ENCODE peak calls at places on chromosome 18, in four cellular contexts. U is body of pancreas, Y is MCF 10A, G is Calu3. E is an unnamed sample.

GRCh38 chr18:51070545-51070944 is 40.5 kb downstream of the SMAD4 start:
- DNase-seq in U (no peak), G (no peak), Y (peak), E (no peak)

GRCh38 chr18:56373601-56374000 is 264.8 kb downstream of the TXNL1 start:
- DNase-seq in Y (peak), U (no peak), G (no peak), E (no peak)

GRCh38 chr18:33231474-33232317 is 208.8 kb downstream of the CCDC178 start:
- DNase-seq in G (peak), U (peak), Y (peak), E (peak)

GRCh38 chr18:6746386-6746960 is 17.0 kb downstream of the ARHGAP28 start:
- DNase-seq in G (no peak), U (no peak), Y (peak), E (no peak)

GRCh38 chr18:26574958-26575864 is 26.9 kb upstream of the KCTD1 start:
- DNase-seq in U (peak), G (peak), Y (peak), E (peak)

GRCh38 chr18:33744032-33744697 is 166.1 kb downstream of the ASXL3 start:
- DNase-seq in Y (no peak), G (no peak), U (no peak), E (no peak)

GRCh38 chr18:68960355-68960754 is 162.5 kb downstream of the CCDC102B start:
- DNase-seq in G (no peak), U (no peak), Y (peak), E (no peak)

GRCh38 chr18:7918696-7919095 is 351.6 kb downstream of the PTPRM start:
- DNase-seq in G (no peak), Y (no peak), U (no peak), E (no peak)

GRCh38 chr18:58023108-58023507 is 20.9 kb upstream of the NEDD4L start:
- DNase-seq in G (no peak), Y (no peak), U (no peak), E (no peak)

GRCh38 chr18:53946561-53946960 is 277.9 kb downstream of the MBD2 start:
- DNase-seq in U (no peak), Y (no peak), G (no peak), E (no peak)

GRCh38 chr18:58533771-58534170 is 95.1 kb downstream of the ALPK2 start:
- DNase-seq in Y (no peak), G (no peak), U (no peak), E (peak)

GRCh38 chr18:50465211-50466153 is 90.6 kb downstream of the SKA1 start:
- DNase-seq in Y (peak), G (no peak), U (no peak), E (no peak)

GRCh38 chr18:63025251-63025710 is 294.3 kb downstream of the BCL2 start:
- DNase-seq in U (peak), G (no peak), Y (peak), E (peak)

GRCh38 chr18:75474332-75474731 is 46.8 kb upstream of the SMIM21 start:
- DNase-seq in Y (no peak), U (no peak), G (no peak), E (no peak)

GRCh38 chr18:7568426-7568825 is 1.3 kb downstream of the PTPRM start:
- DNase-seq in Y (peak), G (peak), U (peak), E (peak)

GRCh38 chr18:31205273-31205672 is 42.6 kb upstream of the DSC1 start:
- DNase-seq in G (no peak), U (no peak), Y (no peak), E (no peak)

GRCh38 chr18:63405986-63406385 is 16.3 kb downstream of the VPS4B start:
- DNase-seq in Y (peak), G (no peak), U (peak), E (no peak)

GRCh38 chr18:62420151-62420512 is 95.0 kb downstream of the TNFRSF11A start:
- DNase-seq in U (peak), Y (peak), G (peak), E (no peak)

GRCh38 chr18:21314721-21315120 is 72.7 kb downstream of the GREB1L start:
- DNase-seq in Y (peak), G (no peak), U (no peak), E (no peak)

GRCh38 chr18:56709463-56709862 is 58.3 kb downstream of the WDR7 start:
- DNase-seq in G (peak), Y (peak), U (no peak), E (no peak)

GRCh38 chr18:77151791-77152517 is 19.4 kb upstream of the MBP start:
- DNase-seq in Y (no peak), G (no peak), U (no peak), E (no peak)

GRCh38 chr18:26103579-26103978 is 13.2 kb upstream of the SS18 start:
- DNase-seq in U (peak), Y (peak), G (no peak), E (peak)

GRCh38 chr18:63320690-63321265 is 1.2 kb upstream of the BCL2 start:
- DNase-seq in Y (peak), U (peak), G (peak), E (peak)

GRCh38 chr18:29377346-29377745 is 1200.4 kb upstream of the CDH2 start:
- DNase-seq in Y (no peak), U (no peak), G (no peak), E (no peak)

GRCh38 chr18:13437034-13437433 is 218.5 kb downstream of the LDLRAD4 start:
- DNase-seq in G (no peak), U (no peak), Y (no peak), E (no peak)

GRCh38 chr18:68764016-68764415 is 33.9 kb upstream of the CCDC102B start:
- DNase-seq in Y (no peak), U (no peak), G (no peak), E (no peak)

GRCh38 chr18:13585379-13586153 is 140.8 kb downstream of the FAM210A start:
- DNase-seq in G (no peak), U (no peak), Y (no peak), E (no peak)

GRCh38 chr18:43060020-43060419 is 55.5 kb downstream of the RIT2 start:
- DNase-seq in G (no peak), Y (no peak), U (no peak), E (no peak)

GRCh38 chr18:62523631-62524442 is 1.0 kb downstream of the ZCCHC2 start:
- DNase-seq in G (peak), U (peak), Y (peak), E (peak)

GRCh38 chr18:73646196-73646595 is 501.4 kb downstream of the FBXO15 start:
- DNase-seq in Y (peak), G (no peak), U (no peak), E (no peak)

GRCh38 chr18:63240541-63241316 is 78.8 kb downstream of the BCL2 start:
- DNase-seq in Y (no peak), U (no peak), G (no peak), E (no peak)

GRCh38 chr18:41077076-41077475 is 878.0 kb upstream of the PIK3C3 start:
- DNase-seq in Y (no peak), G (no peak), U (no peak), E (no peak)

DNA sequence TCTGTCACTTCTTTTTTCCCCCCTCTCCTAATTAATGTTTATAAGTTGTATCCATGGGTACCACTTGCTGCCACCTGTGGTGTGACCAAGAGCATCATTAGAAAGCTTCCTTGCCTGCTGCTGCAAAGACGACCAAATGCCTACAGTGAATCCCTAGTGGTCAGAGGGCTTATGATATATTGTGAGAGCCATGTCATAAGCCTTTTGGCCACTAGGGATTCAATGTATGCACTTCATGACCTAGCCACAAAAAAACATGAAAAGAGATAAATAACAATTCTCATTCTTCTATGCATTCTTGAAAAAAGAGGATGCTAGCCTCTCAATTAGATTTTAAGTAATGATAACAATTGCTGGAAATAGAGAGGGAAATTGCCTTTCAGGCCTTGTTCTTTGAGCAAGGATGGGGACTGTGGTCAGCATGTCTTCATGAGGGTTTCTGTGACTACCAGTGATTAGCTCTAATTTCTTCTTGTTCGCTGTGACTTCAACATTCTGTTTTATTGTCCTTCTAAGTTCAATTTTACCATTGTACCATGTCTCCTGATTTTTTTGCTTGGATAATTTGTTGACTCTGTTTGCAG is 435.3 kb downstream of the TGIF1 start:
- DNase-seq in U (no peak), Y (peak), G (no peak), E (no peak)
- TF ChIP-seq CTCF in U (no peak), Y (peak), G (no peak), E (no peak)

GRCh38 chr18:49238433-49239042 is 221.9 kb downstream of the DYM start:
- DNase-seq in G (peak), Y (peak), U (no peak), E (peak)
- TF ChIP-seq CTCF in G (peak), Y (peak), U (no peak), E (peak)

GRCh38 chr18:3367491-3368091 is 82.4 kb upstream of the TGIF1 start:
- DNase-seq in Y (peak), G (no peak), U (no peak), E (no peak)
- TF ChIP-seq CTCF in Y (no peak), G (no peak), U (no peak), E (no peak)

GRCh38 chr18:47591429-47591828 is 339.0 kb downstream of the SMAD2 start:
- DNase-seq in U (no peak), Y (no peak), G (no peak), E (no peak)

GRCh38 chr18:47594063-47594462 is 336.4 kb downstream of the SMAD2 start:
- DNase-seq in Y (no peak), G (no peak), U (no peak), E (no peak)

GRCh38 chr18:47601608-47602272 is 328.7 kb downstream of the SMAD2 start:
- DNase-seq in U (no peak), G (no peak), Y (no peak), E (no peak)

GRCh38 chr18:47594621-47595086 is 335.8 kb downstream of the SMAD2 start:
- DNase-seq in Y (no peak), U (no peak), G (no peak), E (no peak)

DNA sequence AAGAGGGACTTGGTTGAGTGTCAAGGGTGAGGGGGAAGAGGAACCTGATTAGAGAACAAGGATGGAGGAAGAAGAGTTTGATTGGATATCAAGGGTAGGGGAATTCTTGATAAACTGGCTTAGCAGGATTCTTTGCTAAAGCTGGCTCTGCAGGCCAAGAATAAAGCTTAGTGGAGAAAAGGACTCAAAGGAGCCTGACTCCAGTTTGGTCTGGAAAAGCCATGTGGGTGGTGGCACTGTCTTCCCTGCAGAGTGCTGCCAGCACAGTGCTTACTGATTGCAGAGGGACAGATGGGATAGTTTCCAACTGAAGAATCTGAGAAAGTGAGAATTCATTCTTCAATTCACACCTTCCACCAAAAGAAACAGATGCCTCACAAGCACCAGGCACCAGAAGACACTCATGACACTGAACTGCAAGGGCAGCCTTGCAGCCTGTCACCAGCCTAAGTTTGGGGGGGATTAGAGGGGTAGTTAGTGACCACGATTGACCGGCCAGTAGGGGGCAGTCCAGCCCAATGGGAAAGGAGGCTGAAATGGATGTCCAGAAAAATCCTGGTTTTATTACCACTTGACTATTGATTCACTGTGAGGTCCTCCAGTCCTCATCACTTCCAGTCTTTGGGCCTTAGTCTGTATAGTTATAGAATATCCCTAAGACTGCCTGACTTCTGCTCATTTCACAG is 334.5 kb downstream of the SMAD2 start:
- DNase-seq in Y (peak), U (no peak), G (peak), E (no peak)
- TF ChIP-seq CTCF in Y (peak), U (no peak), G (no peak), E (no peak)

DNA sequence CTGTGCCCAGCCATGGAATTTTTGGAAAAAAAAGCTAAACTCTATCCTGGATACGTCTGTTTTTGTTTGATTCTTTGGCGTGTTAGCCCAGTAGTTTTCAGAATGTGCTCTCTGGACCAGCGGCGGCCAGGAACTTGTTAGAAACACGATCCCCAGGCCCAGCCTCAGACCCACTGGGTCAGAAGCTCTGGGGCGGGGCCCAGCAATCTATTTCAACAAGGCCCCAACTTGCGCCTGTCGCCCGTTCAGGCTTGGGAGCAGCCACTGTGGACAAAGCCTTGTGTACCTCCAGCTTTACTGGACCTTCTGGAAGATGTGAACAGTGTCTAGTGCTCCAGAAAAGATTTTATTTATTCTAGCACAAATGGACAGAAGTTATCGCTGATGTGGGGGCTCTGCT is 14.3 kb downstream of the CABLES1 start:
- DNase-seq in U (no peak), Y (no peak), G (no peak), E (no peak)
- TF ChIP-seq CTCF in U (no peak), Y (no peak), G (no peak), E (no peak)